ENCODE peak calls at places on chromosomes 13 and 19, in ten cellular contexts. F is bronchial epithelial cell, A is NCI-H146, L is GM12892, M is NCI-H1417, S is uterus, P is testis, G is GM03348, H is adrenal gland, T is pons. Z is an unnamed sample.

GRCh38 chr19:4139614-4140236 is 13.7 kb upstream of the CREB3L3 start:
- DNase-seq in M (peak), F (peak), L (peak), P (peak), T (peak), A (peak), G (peak), S (peak), H (peak), Z (peak)

GRCh38 chr13:76965759-76966421 is 17.6 kb downstream of the ACOD1 start:
- DNase-seq in H (peak), G (peak), T (no peak), A (no peak), M (no peak), S (peak), P (peak), F (peak), L (no peak), Z (no peak)

GRCh38 chr13:28423010-28423409 is 71.9 kb downstream of the FLT1 start:
- DNase-seq in G (no peak), F (no peak), M (no peak), S (no peak), T (peak), H (peak), L (no peak), A (no peak), P (peak), Z (peak)

GRCh38 chr13:46389985-46390384 is 2.9 kb upstream of the RUBCNL start:
- DNase-seq in H (peak), F (no peak), A (no peak), T (peak), S (no peak), G (no peak), P (peak), M (no peak), L (no peak), Z (peak)

GRCh38 chr19:13881231-13881691 is 4.3 kb downstream of the NANOS3 start:
- DNase-seq in G (peak), S (no peak), L (no peak), T (no peak), F (no peak), M (no peak), H (no peak), P (no peak), A (no peak), Z (no peak)

GRCh38 chr13:19587635-19588300 is 26.4 kb upstream of the TPTE2 start:
- DNase-seq in G (peak), T (peak), M (peak), L (no peak), P (peak), F (peak), S (no peak), A (peak), H (no peak), Z (peak)

GRCh38 chr13:109494955-109495354 is 291.4 kb downstream of the IRS2 start:
- DNase-seq in T (peak), A (peak), F (peak), P (no peak), H (peak), L (no peak), M (peak), G (peak), S (no peak), Z (no peak)

GRCh38 chr19:46841458-46842083 is 9.1 kb downstream of the AP2S1 start:
- DNase-seq in F (no peak), G (peak), T (no peak), M (no peak), H (peak), P (peak), S (peak), A (no peak), L (no peak), Z (no peak)

GRCh38 chr13:101397742-101398141 is 18.6 kb downstream of the NALCN start:
- DNase-seq in M (no peak), L (no peak), S (no peak), H (no peak), T (no peak), P (no peak), A (no peak), F (peak), G (peak), Z (no peak)

GRCh38 chr13:42992585-42993122 is 613 bp upstream of the EPSTI1 start:
- DNase-seq in G (no peak), P (no peak), S (no peak), A (no peak), L (no peak), T (no peak), F (no peak), H (no peak), M (no peak), Z (no peak)

GRCh38 chr19:19528721-19529490 is at the start of gene YJEFN3:
- DNase-seq in T (no peak), S (no peak), G (no peak), L (no peak), M (no peak), H (no peak), P (peak), A (no peak), F (no peak), Z (peak)

GRCh38 chr13:98910501-98910951 is 67.3 kb downstream of the DOCK9 start:
- DNase-seq in G (peak), A (peak), L (no peak), F (peak), T (no peak), H (peak), M (peak), P (no peak), S (no peak), Z (no peak)

GRCh38 chr13:22012676-22013075 is 341.8 kb downstream of the FGF9 start:
- DNase-seq in H (no peak), G (no peak), M (no peak), P (no peak), L (no peak), A (no peak), F (no peak), S (no peak), T (no peak), Z (no peak)

GRCh38 chr13:46232281-46232680 is 20.6 kb downstream of the LRRC63 start:
- DNase-seq in P (no peak), H (no peak), F (no peak), S (no peak), G (peak), L (no peak), T (no peak), A (no peak), M (no peak), Z (no peak)

Z was measured in midbrain.